ENCODE peak calls at places on chromosomes 3 and 15, in seven cellular contexts. E is GDM1; U is naive thymus-derived CD8-positive, alpha-beta T cell; Q is CD4-positive, alpha-beta memory T cell; D is cardiac fibroblast; V is amygdala; M is astrocyte of the spinal cord. C is an unnamed sample.

GRCh38 chr3:167575000-167575399 is 78.7 kb downstream of the WDR49 start:
- DNase-seq in E (no peak), U (no peak), Q (no peak), D (no peak), V (peak), M (peak), C (no peak)

GRCh38 chr15:51801391-51801835 is 28.0 kb upstream of the TMOD3 start:
- DNase-seq in E (no peak), U (no peak), Q (no peak), D (peak), V (no peak), M (peak), C (peak)

GRCh38 chr3:68468695-68469375 is 463.5 kb downstream of the TAFA4 start:
- DNase-seq in E (no peak), U (no peak), Q (no peak), D (no peak), V (no peak), M (no peak), C (no peak)

GRCh38 chr3:162166543-162166942 is 669.9 kb downstream of the OTOL1 start:
- DNase-seq in E (no peak), U (no peak), Q (no peak), D (no peak), V (no peak), M (no peak), C (peak)

GRCh38 chr3:185089751-185090150 is 63.1 kb downstream of the C3orf70 start:
- DNase-seq in E (no peak), U (no peak), Q (no peak), D (no peak), V (no peak), M (no peak), C (no peak)

GRCh38 chr3:181930105-181930504 is 218.4 kb downstream of the SOX2 start:
- DNase-seq in E (no peak), U (no peak), Q (no peak), D (no peak), V (no peak), M (no peak), C (no peak)

GRCh38 chr15:63559753-63560152 is 37.4 kb upstream of the FBXL22 start:
- DNase-seq in E (no peak), U (no peak), Q (no peak), D (no peak), V (no peak), M (peak), C (no peak)

GRCh38 chr3:38054166-38054991 is 15.4 kb downstream of the DLEC1 start:
- DNase-seq in E (peak), U (no peak), Q (no peak), D (no peak), V (no peak), M (peak), C (peak)

GRCh38 chr3:145767909-145768308 is 393.1 kb downstream of the PLOD2 start:
- DNase-seq in E (no peak), U (no peak), Q (no peak), D (peak), V (no peak), M (peak), C (peak)

GRCh38 chr15:47551079-47551478 is 166.2 kb upstream of the SEMA6D start:
- DNase-seq in E (no peak), U (no peak), Q (no peak), D (no peak), V (no peak), M (no peak), C (no peak)

GRCh38 chr3:123072152-123072551 is 5.3 kb downstream of the PDIA5 start:
- DNase-seq in E (no peak), U (no peak), Q (no peak), D (peak), V (no peak), M (no peak), C (no peak)

GRCh38 chr15:52786436-52787122 is 3.6 kb downstream of the ONECUT1 start:
- DNase-seq in E (no peak), U (no peak), Q (no peak), D (no peak), V (no peak), M (no peak), C (no peak)

GRCh38 chr3:129834580-129834979 is 58.9 kb downstream of the TMCC1 start:
- DNase-seq in E (no peak), U (no peak), Q (no peak), D (no peak), V (no peak), M (no peak), C (no peak)

GRCh38 chr15:68145706-68146105 is 59.4 kb downstream of the CALML4 start:
- DNase-seq in E (no peak), U (no peak), Q (no peak), D (no peak), V (no peak), M (no peak), C (no peak)